ENCODE peak calls at places on chromosomes 2 and 18, in four cellular contexts. Q is hypothalamus; C is GM23338; W is stimulated activated CD8-positive, alpha-beta memory T cell treated with anti-CD3 and anti-CD28 coated beads, Interleukin-4, amount 100 ng/mL, for 1 hour. R is an unnamed sample.

GRCh38 chr2:74984017-74984416 is 25.6 kb downstream of the POLE4 start:
- DNase-seq in Q (no peak), W (no peak), C (no peak), R (no peak)

GRCh38 chr2:71068218-71069035 is at the start of gene NAGK:
- DNase-seq in Q (peak; percentile 98), C (peak; percentile 97), W (peak; percentile 94), R (peak; percentile 92)

GRCh38 chr2:20397811-20398447 is 47.3 kb upstream of the PUM2 start:
- DNase-seq in Q (no peak), C (no peak), W (no peak), R (no peak)

GRCh38 chr18:55224086-55224625 is 264.9 kb upstream of the CCDC68 start:
- DNase-seq in C (no peak), Q (no peak), W (no peak), R (no peak)

GRCh38 chr18:24658302-24658701 is 197.9 kb downstream of the HRH4 start:
- DNase-seq in C (no peak), Q (no peak), W (no peak), R (no peak)

GRCh38 chr2:15242936-15243461 is 318.1 kb downstream of the NBAS start:
- DNase-seq in C (no peak), W (no peak), Q (no peak), R (no peak)

GRCh38 chr2:234310166-234310565 is 186.7 kb downstream of the ARL4C start:
- DNase-seq in Q (no peak), C (no peak), W (no peak), R (no peak)

GRCh38 chr18:48788378-48788777 is 162.4 kb downstream of the SMAD7 start:
- DNase-seq in Q (no peak), W (no peak), C (no peak), R (no peak)

GRCh38 chr2:207042155-207042554 is 102.8 kb downstream of the CPO start:
- DNase-seq in C (no peak), W (no peak), Q (no peak), R (no peak)

GRCh38 chr18:2212846-2213245 is 358.5 kb downstream of the METTL4 start:
- DNase-seq in Q (no peak), C (no peak), W (no peak), R (no peak)

GRCh38 chr2:20584045-20584636 is 66.8 kb downstream of the HS1BP3 start:
- DNase-seq in Q (no peak), C (no peak), W (no peak), R (no peak)

GRCh38 chr2:108182489-108182888 is 57.3 kb upstream of the SULT1C3 start:
- DNase-seq in W (no peak), C (peak; percentile 91), Q (no peak), R (no peak)

GRCh38 chr2:38010995-38011394 is 65.0 kb downstream of the CYP1B1 start:
- DNase-seq in W (no peak), Q (no peak), C (no peak), R (no peak)

GRCh38 chr2:95231723-95232122 is 24.4 kb downstream of the ZNF892 start:
- DNase-seq in W (no peak), C (peak; percentile 94), Q (peak; percentile 12), R (no peak)

GRCh38 chr18:48540329-48541025 is 1.6 kb downstream of the CTIF start:
- DNase-seq in C (peak; percentile 66), W (no peak), Q (peak; percentile 63), R (no peak)

GRCh38 chr18:3153107-3153704 is 66.6 kb downstream of the MYOM1 start:
- DNase-seq in Q (no peak), C (no peak), W (no peak), R (no peak)

GRCh38 chr2:28539095-28539494 is 43.2 kb downstream of the PLB1 start:
- DNase-seq in C (no peak), W (no peak), Q (no peak), R (no peak)

GRCh38 chr18:23712445-23712844 is 23.2 kb downstream of the LAMA3 start:
- DNase-seq in W (no peak), Q (no peak), C (no peak), R (no peak)

GRCh38 chr2:71224935-71225334 is 2.0 kb downstream of the PAIP2B start:
- DNase-seq in W (no peak), Q (no peak), C (no peak), R (no peak)

GRCh38 chr18:57619881-57620280 is 1.8 kb downstream of the NARS1 start:
- DNase-seq in Q (no peak), W (no peak), C (no peak), R (no peak)

GRCh38 chr2:64263315-64263714 is 119.1 kb upstream of the PELI1 start:
- DNase-seq in W (no peak), Q (no peak), C (no peak), R (no peak)

GRCh38 chr18:8705280-8705940 is at the start of gene MTCL1:
- DNase-seq in Q (peak; percentile 74), W (no peak), C (peak; percentile 55), R (no peak)

GRCh38 chr2:216696751-216697560 is 1.6 kb upstream of the IGFBP5 start:
- DNase-seq in W (no peak), Q (no peak), C (peak; percentile 66), R (no peak)

GRCh38 chr2:215660687-215661086 is 224.8 kb upstream of the FN1 start:
- DNase-seq in C (no peak), W (no peak), Q (no peak), R (no peak)

GRCh38 chr18:68721681-68722583 is 7.0 kb upstream of the TMX3 start:
- DNase-seq in W (no peak), C (no peak), Q (no peak), R (no peak)

GRCh38 chr2:239181601-239182471 is 219.0 kb downstream of the HDAC4 start:
- DNase-seq in W (no peak), Q (no peak), C (peak; percentile 21), R (no peak)

GRCh38 chr2:10220516-10221391 is 82.0 kb upstream of the HPCAL1 start:
- DNase-seq in Q (no peak), C (no peak), W (no peak), R (no peak)